ENCODE peak calls at places on chromosomes 16 and 17, in four cellular contexts. T is K562, A is H1, J is HepG2. U is an unnamed sample.

GRCh38 chr17:54982399-54982798 is 13.8 kb downstream of the STXBP4 start:
- DNase-seq in T (no peak), A (no peak), J (no peak), U (no peak)

GRCh38 chr16:75044800-75045361 is 46.1 kb downstream of the ZNRF1 start:
- DNase-seq in T (no peak), A (no peak), J (no peak), U (no peak)

GRCh38 chr16:87790278-87791023 is 24.7 kb upstream of the KLHDC4 start:
- DNase-seq in T (no peak), A (no peak), J (no peak), U (no peak)

GRCh38 chr16:67667817-67668494 is 1.3 kb downstream of the C16orf86 start:
- DNase-seq in T (peak), A (peak), J (peak), U (peak)

GRCh38 chr17:9371019-9371418 is 204.6 kb downstream of the STX8 start:
- DNase-seq in T (no peak), A (no peak), J (peak), U (peak)

GRCh38 chr17:12634789-12635414 is 30.8 kb upstream of the MYOCD start:
- DNase-seq in T (no peak), A (no peak), J (no peak), U (no peak)

GRCh38 chr16:67428146-67428731 is 2.7 kb upstream of the HSD11B2 start:
- DNase-seq in T (peak), A (peak), J (peak), U (no peak)

GRCh38 chr16:2231016-2231931 is 5.0 kb upstream of the DNASE1L2 start:
- DNase-seq in T (no peak), A (no peak), J (no peak), U (no peak)

GRCh38 chr17:57569860-57570259 is 175.2 kb downstream of the CCDC182 start:
- DNase-seq in T (no peak), A (no peak), J (no peak), U (no peak)

GRCh38 chr17:82238562-82239201 is 9.8 kb downstream of the SLC16A3 start:
- DNase-seq in T (peak), A (no peak), J (no peak), U (no peak)

GRCh38 chr17:80834896-80835281 is 156.8 kb upstream of the CHMP6 start:
- DNase-seq in T (no peak), A (no peak), J (no peak), U (no peak)

GRCh38 chr17:50938821-50939541 is 72.8 kb upstream of the TOB1 start:
- DNase-seq in T (no peak), A (no peak), J (no peak), U (no peak)

GRCh38 chr17:29561541-29562517 is 5.0 kb downstream of the ABHD15 start:
- DNase-seq in T (no peak), A (no peak), J (no peak), U (no peak)

GRCh38 chr17:54891176-54891821 is 9.4 kb upstream of the TOM1L1 start:
- DNase-seq in T (peak), A (peak), J (peak), U (no peak)

GRCh38 chr16:78127130-78127529 is 27.7 kb downstream of the WWOX start:
- DNase-seq in T (no peak), A (no peak), J (no peak), U (no peak)

GRCh38 chr16:27444470-27444869 is 42.5 kb downstream of the IL21R start:
- DNase-seq in T (no peak), A (no peak), J (no peak), U (no peak)

GRCh38 chr16:89261691-89262563 is 44.4 kb downstream of the ZNF778 start:
- DNase-seq in T (no peak), A (no peak), J (peak), U (no peak)

GRCh38 chr17:78302478-78302877 is 57.4 kb downstream of the SOCS3 start:
- DNase-seq in T (no peak), A (no peak), J (no peak), U (no peak)

GRCh38 chr16:53098526-53099317 is 43.9 kb downstream of the CHD9 start:
- DNase-seq in T (peak), A (peak), J (peak), U (peak)

GRCh38 chr17:77423589-77424451 is 283.1 kb downstream of the SEC14L1 start:
- DNase-seq in T (no peak), A (no peak), J (no peak), U (no peak)

GRCh38 chr17:68433911-68434503 is 23.3 kb downstream of the WIPI1 start:
- DNase-seq in T (no peak), A (no peak), J (no peak), U (no peak)

GRCh38 chr16:85608515-85608885 is 4.6 kb upstream of the GSE1 start:
- DNase-seq in T (no peak), A (no peak), J (no peak), U (no peak)

GRCh38 chr16:29809850-29810698 is 1.9 kb upstream of the PRRT2 start:
- DNase-seq in T (peak), A (no peak), J (no peak), U (no peak)

GRCh38 chr17:29557085-29557697 is 9.6 kb downstream of the ABHD15 start:
- DNase-seq in T (peak), A (peak), J (no peak), U (no peak)

GRCh38 chr16:21962475-21962874 is 9.3 kb downstream of the UQCRC2 start:
- DNase-seq in T (no peak), A (no peak), J (no peak), U (no peak)

GRCh38 chr17:70168979-70169706 is at the start of gene KCNJ2:
- DNase-seq in T (peak), A (peak), J (peak), U (no peak)

GRCh38 chr17:38585805-38586529 is 19.8 kb downstream of the SRCIN1 start:
- DNase-seq in T (no peak), A (no peak), J (no peak), U (no peak)

GRCh38 chr17:38584350-38584925 is 21.3 kb downstream of the SRCIN1 start:
- DNase-seq in T (peak), A (peak), J (peak), U (no peak)

GRCh38 chr17:38586788-38587187 is 19.0 kb downstream of the SRCIN1 start:
- DNase-seq in T (no peak), A (no peak), J (no peak), U (no peak)

GRCh38 chr17:38583833-38584349 is 21.9 kb downstream of the SRCIN1 start:
- DNase-seq in T (no peak), A (no peak), J (no peak), U (no peak)

DNA sequence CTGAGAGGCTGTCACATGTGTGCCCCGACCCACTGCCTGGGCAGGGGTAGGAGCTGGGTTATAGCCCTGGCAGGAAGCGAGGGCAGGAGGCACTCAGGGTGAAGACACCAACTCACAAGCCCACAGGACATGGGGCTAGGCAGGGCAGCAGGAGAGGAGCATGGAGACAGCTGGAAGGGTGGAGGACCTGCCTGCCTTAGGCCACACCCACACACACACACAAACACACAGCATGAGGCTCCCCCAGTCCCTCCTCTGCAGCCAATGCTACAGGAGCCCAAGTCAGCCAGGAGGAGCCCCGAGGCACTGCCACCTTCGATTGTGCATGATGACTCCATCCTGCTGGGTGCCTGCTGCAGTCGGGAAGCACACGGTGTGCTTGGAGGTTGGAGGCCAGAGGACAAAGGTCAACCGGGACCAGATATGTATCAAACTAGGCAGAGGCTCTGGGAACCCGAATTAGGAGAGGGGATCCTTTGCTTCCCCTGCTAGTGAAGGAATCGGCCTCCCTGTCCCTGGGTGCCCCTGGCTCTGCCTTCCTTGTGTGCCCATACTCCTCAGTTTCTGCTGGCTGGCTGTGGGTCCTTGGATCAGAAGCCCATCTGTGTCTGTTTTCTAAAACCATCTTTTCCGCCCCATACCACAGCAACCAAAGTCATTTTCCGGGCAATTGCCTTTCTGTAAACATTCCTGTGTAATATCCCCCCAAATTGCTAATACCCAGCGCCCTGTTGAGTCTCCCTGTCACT is 20.5 kb downstream of the SRCIN1 start:
- DNase-seq in T (no peak), A (peak), J (peak), U (no peak)
- TF ChIP-seq CBX5 in T (no peak), A (no peak), J (no peak), U (no peak)

GRCh38 chr17:43170766-43171681 is at the start of gene NBR1:
- DNase-seq in T (peak), A (peak), J (peak), U (peak)

GRCh38 chr17:43175213-43176118 is 4.5 kb downstream of the NBR1 start:
- DNase-seq in T (no peak), A (no peak), J (peak), U (no peak)

GRCh38 chr17:43169561-43170139 is 1.4 kb upstream of the NBR1 start:
- DNase-seq in T (peak), A (no peak), J (peak), U (no peak)

GRCh38 chr17:43170140-43170765 is 761 bp upstream of the NBR1 start:
- DNase-seq in T (peak), A (peak), J (peak), U (peak)

DNA sequence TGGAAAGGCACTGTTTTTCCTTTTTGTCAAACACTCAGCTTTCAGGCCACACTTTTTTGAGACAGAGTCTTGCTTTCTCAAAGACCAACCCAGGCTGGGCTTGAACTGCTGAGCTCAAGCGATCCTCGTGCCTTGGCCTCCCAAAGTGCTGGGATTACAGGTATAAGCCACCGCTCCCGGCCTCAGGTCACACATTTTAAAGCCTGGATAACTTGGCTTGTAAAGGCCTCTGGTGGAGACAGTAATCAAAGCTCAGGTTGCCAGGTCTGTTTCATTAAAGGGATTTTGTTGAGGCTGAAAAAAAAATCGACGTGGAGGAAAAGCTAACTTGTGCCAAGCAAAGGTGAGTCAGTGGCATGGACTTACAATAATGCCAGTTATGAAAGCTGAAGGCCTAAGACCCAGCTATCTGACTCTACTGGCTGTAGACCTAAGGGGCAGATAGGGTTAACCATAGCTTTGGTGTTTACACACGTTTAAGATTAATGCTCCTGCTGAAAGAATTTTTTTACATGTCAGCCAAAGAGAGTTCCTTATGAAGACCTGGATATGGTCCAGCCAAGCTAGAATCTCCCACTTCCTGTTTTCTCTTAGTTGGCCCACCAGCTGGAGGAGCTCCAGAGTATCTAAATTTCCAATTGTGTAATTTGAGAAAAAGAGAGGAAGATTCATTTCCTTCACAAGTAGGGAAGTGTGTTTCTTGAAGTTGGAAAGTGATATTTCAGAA is 910 bp downstream of the NBR1 start:
- DNase-seq in T (peak), A (no peak), J (peak), U (no peak)
- TF ChIP-seq CBX5 in T (no peak), A (no peak), J (no peak), U (no peak)

GRCh38 chr17:75706042-75706728 is 15.1 kb upstream of the ITGB4 start:
- DNase-seq in T (no peak), A (no peak), J (no peak), U (no peak)
- TF ChIP-seq CBX5 in T (no peak), A (no peak), J (no peak), U (no peak)

DNA sequence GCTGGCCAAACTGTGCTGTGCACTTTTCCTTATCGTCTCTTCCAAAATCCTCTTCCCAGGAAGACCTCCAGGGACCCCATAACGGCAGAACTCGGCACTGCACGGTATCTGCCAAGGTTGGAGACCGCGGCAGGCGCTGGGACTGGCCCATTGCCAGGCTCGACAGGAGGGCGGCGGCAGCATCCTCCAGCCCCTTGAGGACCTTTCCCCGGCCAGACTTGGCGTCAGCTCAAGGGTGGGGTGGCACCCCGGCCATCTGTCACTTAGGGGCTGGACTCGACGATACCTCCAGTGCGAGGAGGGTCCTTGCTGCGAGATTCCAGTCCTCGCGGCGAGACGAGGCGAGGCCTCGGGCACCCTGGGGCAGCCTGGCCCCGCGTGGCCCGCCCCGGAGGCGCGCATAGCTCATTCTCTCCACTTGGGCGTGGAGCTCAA is 777 bp downstream of the ACLY start:
- DNase-seq in T (peak), A (peak), J (no peak), U (no peak)
- TF ChIP-seq CBX5 in T (no peak), A (no peak), J (no peak), U (no peak)

GRCh38 chr17:45296003-45296832 is 20.6 kb downstream of the MAP3K14 start:
- DNase-seq in T (no peak), A (no peak), J (no peak), U (no peak)
- TF ChIP-seq CBX5 in T (no peak), A (no peak), J (no peak), U (no peak)

U was measured in GM12878.